ENCODE peak calls at places on chromosome 10, in four cellular contexts. W is HepG2, O is K562, K is GM12878. H is an unnamed sample.
A peak's percentile ranks its signal among the peaks of the same experiment; 100 is the strongest.

GRCh38 chr10:103564799-103565365 is 71.4 kb downstream of the NEURL1 start:
- DNase-seq in O (peak; percentile 62), K (no peak), W (peak; percentile 26), H (peak; percentile 84)

GRCh38 chr10:23158370-23158769 is 33.7 kb upstream of the PTF1A start:
- DNase-seq in W (peak; percentile 55), O (peak; percentile 70), K (no peak), H (peak; percentile 71)

GRCh38 chr10:44706745-44707144 is 204.4 kb upstream of the TMEM72 start:
- DNase-seq in K (no peak), O (no peak), W (no peak), H (no peak)

GRCh38 chr10:35446439-35446838 is 110.1 kb downstream of the CCNY start:
- DNase-seq in K (no peak), O (no peak), W (no peak), H (no peak)

GRCh38 chr10:81978238-81978637 is 103.2 kb downstream of the NRG3 start:
- DNase-seq in O (peak; percentile 32), K (no peak), W (peak; percentile 0), H (no peak)

GRCh38 chr10:30433286-30433778 is 652 bp upstream of the MAP3K8 start:
- DNase-seq in W (peak; percentile 77), O (peak; percentile 75), K (no peak), H (peak; percentile 45)

GRCh38 chr10:17166699-17167098 is 34.8 kb downstream of the TRDMT1 start:
- DNase-seq in K (no peak), W (no peak), O (peak; percentile 44), H (no peak)

GRCh38 chr10:17643339-17643754 is 604 bp upstream of the STAM start:
- DNase-seq in K (no peak), O (no peak), W (peak; percentile 67), H (peak; percentile 58)

GRCh38 chr10:119441921-119442757 is 100.4 kb downstream of the RGS10 start:
- DNase-seq in W (no peak), K (no peak), O (no peak), H (no peak)

GRCh38 chr10:10914129-10914528 is 103.5 kb upstream of the CELF2 start:
- DNase-seq in K (no peak), W (no peak), O (no peak), H (no peak)

GRCh38 chr10:54402576-54402975 is 398.5 kb downstream of the PCDH15 start:
- DNase-seq in O (peak; percentile 3), W (peak; percentile 11), K (no peak), H (no peak)

GRCh38 chr10:44965651-44966097 is 6.1 kb downstream of the RASSF4 start:
- DNase-seq in W (no peak), O (no peak), K (no peak), H (no peak)

GRCh38 chr10:18100664-18101063 is 39.6 kb upstream of the CACNB2 start:
- DNase-seq in O (no peak), K (no peak), W (no peak), H (no peak)

GRCh38 chr10:112299456-112299855 is 16.3 kb downstream of the TECTB start:
- DNase-seq in O (no peak), W (no peak), K (no peak), H (no peak)

GRCh38 chr10:44569193-44570091 is 184.5 kb upstream of the CXCL12 start:
- DNase-seq in O (no peak), W (no peak), K (no peak), H (no peak)

GRCh38 chr10:130477360-130477759 is 341.2 kb downstream of the GLRX3 start:
- DNase-seq in O (no peak), K (no peak), W (no peak), H (no peak)

GRCh38 chr10:102342462-102342861 is 53.0 kb upstream of the NFKB2 start:
- DNase-seq in W (no peak), K (no peak), O (no peak), H (no peak)
- TF ChIP-seq BHLHE40 in W (no peak), K (no peak), O (no peak), H (no peak)

GRCh38 chr10:97690138-97690537 is 3.1 kb upstream of the AVPI1 start:
- DNase-seq in O (no peak), K (no peak), W (no peak), H (no peak)
- TF ChIP-seq SP1 in O (no peak), K (no peak), W (no peak), H (no peak)

GRCh38 chr10:86294346-86295265 is 72.0 kb downstream of the GRID1 start:
- DNase-seq in O (no peak), K (no peak), W (no peak), H (no peak)

GRCh38 chr10:86291616-86292340 is 74.8 kb downstream of the GRID1 start:
- DNase-seq in O (no peak), K (no peak), W (no peak), H (no peak)

GRCh38 chr10:86295351-86295750 is 71.2 kb downstream of the GRID1 start:
- DNase-seq in W (no peak), K (no peak), O (no peak), H (no peak)

GRCh38 chr10:86292462-86293322 is 73.9 kb downstream of the GRID1 start:
- DNase-seq in K (no peak), O (no peak), W (no peak), H (no peak)

GRCh38 chr10:86293323-86293840 is 73.2 kb downstream of the GRID1 start:
- DNase-seq in O (no peak), K (no peak), W (no peak), H (no peak)
- TF ChIP-seq FOXM1 in O (no peak), K (no peak), W (no peak), H (no peak)

DNA sequence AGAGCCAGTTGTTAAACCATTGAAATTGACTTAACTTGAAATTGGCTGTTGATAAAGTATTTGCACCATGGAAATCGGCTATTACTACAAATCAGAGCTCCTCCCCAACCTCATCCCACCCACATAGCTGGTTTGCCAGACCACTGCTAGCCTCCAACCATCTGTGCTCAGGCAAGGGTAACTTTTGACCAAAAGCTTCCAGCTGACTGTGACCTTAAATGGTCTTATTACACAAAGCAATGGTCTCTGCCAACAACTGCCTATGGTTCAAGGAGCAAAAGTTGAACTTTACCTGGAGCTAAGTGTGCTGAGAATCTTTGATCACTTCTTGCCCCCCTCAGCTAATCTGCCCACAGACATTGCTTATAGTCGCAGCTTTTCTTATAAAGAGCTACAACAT is 48.5 kb upstream of the ADRB1 start:
- DNase-seq in K (no peak), O (no peak), W (no peak), H (no peak)
- TF ChIP-seq BHLHE40 in K (no peak), O (no peak), W (no peak), H (no peak)

GRCh38 chr10:63767512-63767911 is 246.3 kb downstream of the REEP3 start:
- DNase-seq in O (peak; percentile 9), K (no peak), W (peak; percentile 4), H (no peak)

GRCh38 chr10:63769367-63769766 is 248.2 kb downstream of the REEP3 start:
- DNase-seq in W (no peak), O (no peak), K (no peak), H (no peak)

GRCh38 chr10:63770523-63770922 is 249.3 kb downstream of the REEP3 start:
- DNase-seq in K (no peak), O (no peak), W (no peak), H (no peak)

GRCh38 chr10:63773962-63774361 is 252.8 kb downstream of the REEP3 start:
- DNase-seq in K (no peak), W (no peak), O (no peak), H (no peak)

GRCh38 chr10:63773106-63773505 is 251.9 kb downstream of the REEP3 start:
- DNase-seq in O (no peak), K (no peak), W (no peak), H (no peak)
- TF ChIP-seq SP1 in O (no peak), K (no peak), W (no peak), H (no peak)